ENCODE peak calls at places on chromosomes 5 and 9, in nine cellular contexts. One of them, this sample, is unnamed.

GRCh38 chr5:124741711-124742496 is 4.5 kb downstream of the ZNF608 start:
- DNase-seq in left ventricle myocardium inferior: no peak
- DNase-seq in mammary epithelial cell: peak; percentile 93
- DNase-seq in endothelial cell of umbilical vein: peak; percentile 64
- DNase-seq in cardiac fibroblast: peak; percentile 84
- DNase-seq in A549: no peak
- DNase-seq in AG09309: no peak
- DNase-seq in HFF-Myc: peak; percentile 80
- DNase-seq in sigmoid colon: no peak
- DNase-seq in this sample: peak; percentile 81

GRCh38 chr5:89936576-89936975 is 473.0 kb downstream of the CETN3 start:
- DNase-seq in left ventricle myocardium inferior: no peak
- DNase-seq in mammary epithelial cell: peak; percentile 12
- DNase-seq in endothelial cell of umbilical vein: no peak
- DNase-seq in cardiac fibroblast: peak; percentile 21
- DNase-seq in A549: no peak
- DNase-seq in AG09309: no peak
- DNase-seq in HFF-Myc: no peak
- DNase-seq in sigmoid colon: no peak
- DNase-seq in this sample: peak; percentile 58

GRCh38 chr9:22416692-22417060 is 29.9 kb upstream of the DMRTA1 start:
- DNase-seq in left ventricle myocardium inferior: no peak
- DNase-seq in mammary epithelial cell: peak; percentile 25
- DNase-seq in endothelial cell of umbilical vein: peak; percentile 75
- DNase-seq in cardiac fibroblast: peak; percentile 47
- DNase-seq in A549: no peak
- DNase-seq in AG09309: no peak
- DNase-seq in HFF-Myc: no peak
- DNase-seq in sigmoid colon: no peak
- DNase-seq in this sample: peak; percentile 10

GRCh38 chr5:40446910-40447309 is 232.8 kb upstream of the PTGER4 start:
- DNase-seq in left ventricle myocardium inferior: no peak
- DNase-seq in mammary epithelial cell: peak; percentile 96
- DNase-seq in endothelial cell of umbilical vein: peak; percentile 48
- DNase-seq in cardiac fibroblast: peak; percentile 95
- DNase-seq in A549: peak; percentile 63
- DNase-seq in AG09309: peak; percentile 32
- DNase-seq in HFF-Myc: peak; percentile 26
- DNase-seq in sigmoid colon: no peak
- DNase-seq in this sample: peak; percentile 96

GRCh38 chr5:39079147-39079546 is 4.9 kb upstream of the RICTOR start:
- DNase-seq in left ventricle myocardium inferior: no peak
- DNase-seq in mammary epithelial cell: no peak
- DNase-seq in endothelial cell of umbilical vein: no peak
- DNase-seq in cardiac fibroblast: no peak
- DNase-seq in A549: no peak
- DNase-seq in AG09309: no peak
- DNase-seq in HFF-Myc: no peak
- DNase-seq in sigmoid colon: no peak
- DNase-seq in this sample: no peak

GRCh38 chr9:6173914-6174313 is 41.7 kb upstream of the IL33 start:
- DNase-seq in left ventricle myocardium inferior: no peak
- DNase-seq in mammary epithelial cell: no peak
- DNase-seq in endothelial cell of umbilical vein: no peak
- DNase-seq in cardiac fibroblast: no peak
- DNase-seq in A549: no peak
- DNase-seq in AG09309: no peak
- DNase-seq in HFF-Myc: no peak
- DNase-seq in sigmoid colon: no peak
- DNase-seq in this sample: no peak

GRCh38 chr9:125889122-125889523 is 141.9 kb downstream of the PBX3 start:
- DNase-seq in left ventricle myocardium inferior: peak; percentile 41
- DNase-seq in mammary epithelial cell: peak; percentile 63
- DNase-seq in endothelial cell of umbilical vein: peak; percentile 64
- DNase-seq in cardiac fibroblast: peak; percentile 43
- DNase-seq in A549: no peak
- DNase-seq in AG09309: no peak
- DNase-seq in HFF-Myc: no peak
- DNase-seq in sigmoid colon: peak; percentile 74
- DNase-seq in this sample: peak; percentile 21

GRCh38 chr5:148687427-148687826 is 33.1 kb upstream of the HTR4 start:
- DNase-seq in left ventricle myocardium inferior: no peak
- DNase-seq in mammary epithelial cell: peak; percentile 39
- DNase-seq in endothelial cell of umbilical vein: peak; percentile 58
- DNase-seq in cardiac fibroblast: peak; percentile 42
- DNase-seq in A549: no peak
- DNase-seq in AG09309: no peak
- DNase-seq in HFF-Myc: peak; percentile 19
- DNase-seq in sigmoid colon: no peak
- DNase-seq in this sample: peak; percentile 39

GRCh38 chr5:65029178-65029577 is 260.4 kb downstream of the CWC27 start:
- DNase-seq in left ventricle myocardium inferior: no peak
- DNase-seq in mammary epithelial cell: no peak
- DNase-seq in endothelial cell of umbilical vein: no peak
- DNase-seq in cardiac fibroblast: peak; percentile 46
- DNase-seq in A549: no peak
- DNase-seq in AG09309: no peak
- DNase-seq in HFF-Myc: no peak
- DNase-seq in sigmoid colon: no peak
- DNase-seq in this sample: no peak

GRCh38 chr5:54753034-54753433 is 232.4 kb downstream of the ESM1 start:
- DNase-seq in left ventricle myocardium inferior: no peak
- DNase-seq in mammary epithelial cell: no peak
- DNase-seq in endothelial cell of umbilical vein: no peak
- DNase-seq in cardiac fibroblast: peak; percentile 59
- DNase-seq in A549: no peak
- DNase-seq in AG09309: no peak
- DNase-seq in HFF-Myc: no peak
- DNase-seq in sigmoid colon: no peak
- DNase-seq in this sample: peak; percentile 59
- H3K4me3 ChIP-seq in left ventricle myocardium inferior: no peak overlapping the region
- H3K4me3 ChIP-seq in mammary epithelial cell: no peak overlapping the region
- H3K4me3 ChIP-seq in endothelial cell of umbilical vein: no peak overlapping the region
- H3K4me3 ChIP-seq in cardiac fibroblast: no peak overlapping the region
- H3K4me3 ChIP-seq in A549: no peak overlapping the region
- H3K4me3 ChIP-seq in AG09309: no peak overlapping the region
- H3K4me3 ChIP-seq in HFF-Myc: no peak overlapping the region
- H3K4me3 ChIP-seq in sigmoid colon: no peak overlapping the region
- H3K4me3 ChIP-seq in this sample: no peak overlapping the region

GRCh38 chr5:169561883-169562282 is 21.7 kb upstream of the SPDL1 start:
- DNase-seq in left ventricle myocardium inferior: no peak
- DNase-seq in mammary epithelial cell: no peak
- DNase-seq in endothelial cell of umbilical vein: no peak
- DNase-seq in cardiac fibroblast: no peak
- DNase-seq in A549: no peak
- DNase-seq in AG09309: no peak
- DNase-seq in HFF-Myc: no peak
- DNase-seq in sigmoid colon: no peak
- DNase-seq in this sample: no peak

GRCh38 chr5:169569513-169569912 is 14.1 kb upstream of the SPDL1 start:
- DNase-seq in left ventricle myocardium inferior: no peak
- DNase-seq in mammary epithelial cell: no peak
- DNase-seq in endothelial cell of umbilical vein: no peak
- DNase-seq in cardiac fibroblast: no peak
- DNase-seq in A549: no peak
- DNase-seq in AG09309: no peak
- DNase-seq in HFF-Myc: no peak
- DNase-seq in sigmoid colon: no peak
- DNase-seq in this sample: no peak

GRCh38 chr5:169563369-169563768 is 20.2 kb upstream of the SPDL1 start:
- DNase-seq in left ventricle myocardium inferior: no peak
- DNase-seq in mammary epithelial cell: no peak
- DNase-seq in endothelial cell of umbilical vein: no peak
- DNase-seq in cardiac fibroblast: no peak
- DNase-seq in A549: no peak
- DNase-seq in AG09309: no peak
- DNase-seq in HFF-Myc: no peak
- DNase-seq in sigmoid colon: no peak
- DNase-seq in this sample: no peak

GRCh38 chr5:169567079-169567478 is 16.5 kb upstream of the SPDL1 start:
- DNase-seq in left ventricle myocardium inferior: no peak
- DNase-seq in mammary epithelial cell: peak; percentile 28
- DNase-seq in endothelial cell of umbilical vein: peak; percentile 12
- DNase-seq in cardiac fibroblast: peak; percentile 39
- DNase-seq in A549: no peak
- DNase-seq in AG09309: no peak
- DNase-seq in HFF-Myc: no peak
- DNase-seq in sigmoid colon: no peak
- DNase-seq in this sample: no peak

DNA sequence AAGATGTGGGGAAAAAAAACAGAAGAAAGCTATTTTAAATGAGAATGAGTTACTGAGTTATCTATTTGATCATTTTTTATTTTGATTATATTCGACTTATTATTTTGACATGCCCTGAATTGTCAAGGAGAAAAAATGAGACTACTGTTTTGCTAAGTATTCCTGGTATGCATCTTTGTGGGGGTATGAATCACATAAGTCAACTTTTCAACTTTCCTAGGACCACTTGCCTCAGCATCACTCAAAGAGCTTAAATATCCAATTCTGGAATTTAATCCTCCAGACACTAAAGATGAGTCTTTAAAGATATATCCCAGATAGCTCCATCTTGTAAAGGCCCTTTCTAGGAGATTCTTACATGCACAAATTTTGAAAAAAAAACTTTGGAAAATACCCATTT is 17.4 kb upstream of the SPDL1 start:
- DNase-seq in left ventricle myocardium inferior: no peak
- DNase-seq in mammary epithelial cell: no peak
- DNase-seq in endothelial cell of umbilical vein: no peak
- DNase-seq in cardiac fibroblast: no peak
- DNase-seq in A549: no peak
- DNase-seq in AG09309: no peak
- DNase-seq in HFF-Myc: no peak
- DNase-seq in sigmoid colon: no peak
- DNase-seq in this sample: no peak
- TF ChIP-seq CTCF in left ventricle myocardium inferior: no peak
- TF ChIP-seq CTCF in mammary epithelial cell: no peak
- TF ChIP-seq CTCF in endothelial cell of umbilical vein: no peak
- TF ChIP-seq CTCF in cardiac fibroblast: no peak
- TF ChIP-seq CTCF in A549: no peak
- TF ChIP-seq CTCF in AG09309: no peak
- TF ChIP-seq CTCF in HFF-Myc: no peak
- TF ChIP-seq CTCF in sigmoid colon: no peak
- TF ChIP-seq CTCF in this sample: no peak

DNA sequence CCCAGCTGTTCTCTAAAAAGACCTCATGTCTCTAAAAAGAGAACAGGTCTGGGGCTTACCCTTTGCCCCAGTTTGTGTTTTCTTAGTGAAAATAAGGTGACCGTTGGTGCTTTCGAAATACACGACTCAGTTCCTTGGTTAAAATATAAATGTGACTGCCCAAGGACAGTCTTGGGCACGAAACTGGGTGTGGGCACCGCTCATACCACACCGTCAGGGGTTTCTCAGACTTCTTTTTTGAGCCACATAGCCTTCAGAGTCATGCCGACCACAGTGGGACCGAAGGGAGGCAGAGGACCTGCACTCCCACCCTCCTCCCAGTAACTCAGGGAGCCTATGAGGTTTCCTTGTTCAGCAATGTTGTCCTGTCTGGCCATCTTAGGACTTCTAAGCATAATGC is 6.5 kb downstream of the SNX18 start:
- DNase-seq in left ventricle myocardium inferior: no peak
- DNase-seq in mammary epithelial cell: no peak
- DNase-seq in endothelial cell of umbilical vein: no peak
- DNase-seq in cardiac fibroblast: no peak
- DNase-seq in A549: no peak
- DNase-seq in AG09309: no peak
- DNase-seq in HFF-Myc: no peak
- DNase-seq in sigmoid colon: no peak
- DNase-seq in this sample: no peak
- H3K4me3 ChIP-seq in left ventricle myocardium inferior: peak overlapping the region; percentile 42
- H3K4me3 ChIP-seq in mammary epithelial cell: no peak overlapping the region
- H3K4me3 ChIP-seq in endothelial cell of umbilical vein: no peak overlapping the region
- H3K4me3 ChIP-seq in cardiac fibroblast: no peak overlapping the region
- H3K4me3 ChIP-seq in A549: no peak overlapping the region
- H3K4me3 ChIP-seq in AG09309: no peak overlapping the region
- H3K4me3 ChIP-seq in HFF-Myc: no peak overlapping the region
- H3K4me3 ChIP-seq in sigmoid colon: peak overlapping the region; percentile 15
- H3K4me3 ChIP-seq in this sample: no peak overlapping the region

DNA sequence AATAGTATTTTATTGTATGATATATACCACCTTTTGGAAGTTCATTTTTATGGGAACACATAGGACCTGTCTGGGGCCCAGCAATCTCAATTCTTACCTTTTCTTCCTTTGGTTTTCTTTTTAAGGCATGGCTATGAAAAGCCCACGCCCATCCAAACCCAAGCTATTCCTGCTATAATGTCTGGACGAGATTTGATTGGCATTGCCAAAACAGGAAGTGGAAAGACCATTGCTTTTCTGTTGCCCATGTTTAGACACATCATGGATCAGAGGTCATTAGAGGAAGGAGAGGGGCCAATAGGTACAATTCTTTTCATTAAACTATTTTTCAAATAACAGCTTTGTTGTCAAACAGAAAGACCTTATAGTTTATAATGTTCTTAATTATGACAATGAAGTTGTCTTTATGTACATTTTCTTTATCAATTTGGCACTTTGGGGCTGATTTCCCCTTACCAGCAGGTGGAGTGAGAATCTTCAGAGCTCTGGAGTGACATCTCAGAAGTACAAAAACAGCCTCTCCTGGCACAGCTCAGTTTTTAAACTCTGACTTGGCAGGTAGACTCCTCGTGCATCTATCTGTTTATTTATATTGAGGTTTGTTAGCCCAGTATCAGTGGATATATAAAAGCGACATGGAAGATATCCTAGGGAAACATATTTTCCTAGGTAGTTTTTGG is 25.8 kb downstream of the DDX46 start:
- DNase-seq in left ventricle myocardium inferior: no peak
- DNase-seq in mammary epithelial cell: no peak
- DNase-seq in endothelial cell of umbilical vein: peak; percentile 22
- DNase-seq in cardiac fibroblast: peak; percentile 15
- DNase-seq in A549: no peak
- DNase-seq in AG09309: no peak
- DNase-seq in HFF-Myc: no peak
- DNase-seq in sigmoid colon: no peak
- DNase-seq in this sample: peak; percentile 11
- TF ChIP-seq CTCF in left ventricle myocardium inferior: no peak
- TF ChIP-seq CTCF in mammary epithelial cell: peak; percentile 29
- TF ChIP-seq CTCF in endothelial cell of umbilical vein: no peak
- TF ChIP-seq CTCF in cardiac fibroblast: peak; percentile 6
- TF ChIP-seq CTCF in A549: peak; percentile 16
- TF ChIP-seq CTCF in AG09309: peak; percentile 20
- TF ChIP-seq CTCF in HFF-Myc: no peak
- TF ChIP-seq CTCF in sigmoid colon: no peak
- TF ChIP-seq CTCF in this sample: no peak

This sample was measured in fibroblast of mammary gland.